ENCODE peak calls at places on chromosome 19, in nine cellular contexts. C is SHP77; P is AG04450; M is left colon; O is frontal cortex; F is fibroblast of the aortic adventitia; V is non-pigmented ciliary epithelial cell; D is mucosa of gallbladder; B is stimulated activated CD8-positive, alpha-beta memory T cell treated with anti-CD3 and anti-CD28 coated beads, Interleukin-7, amount 100 ng/mL, for 1 hour. S is an unnamed sample.

GRCh38 chr19:14383898-14384669 is 2.8 kb downstream of the ADGRE5 start:
- DNase-seq in C (no peak), P (no peak), M (peak; percentile 47), O (peak; percentile 70), F (peak; percentile 44), V (no peak), D (no peak), B (no peak), S (peak; percentile 64)

GRCh38 chr19:51094696-51095279 is 12.1 kb upstream of the KLK14 start:
- DNase-seq in C (peak; percentile 19), P (no peak), M (no peak), O (peak; percentile 50), F (no peak), V (no peak), D (no peak), B (no peak), S (no peak)

GRCh38 chr19:29683009-29683408 is 17.7 kb downstream of the PLEKHF1 start:
- DNase-seq in C (no peak), P (no peak), M (no peak), O (peak; percentile 54), F (no peak), V (no peak), D (no peak), B (no peak), S (no peak)

GRCh38 chr19:1206733-1207301 is 1.2 kb downstream of the STK11 start:
- DNase-seq in C (no peak), P (no peak), M (peak; percentile 64), O (no peak), F (peak; percentile 26), V (no peak), D (peak; percentile 37), B (no peak), S (peak; percentile 55)

GRCh38 chr19:2575734-2576481 is 100.0 kb downstream of the GADD45B start:
- DNase-seq in C (no peak), P (peak; percentile 45), M (no peak), O (peak; percentile 69), F (peak; percentile 95), V (no peak), D (peak; percentile 72), B (no peak), S (peak; percentile 32)

GRCh38 chr19:43688059-43688763 is 18.2 kb upstream of the PLAUR start:
- DNase-seq in C (no peak), P (no peak), M (no peak), O (no peak), F (no peak), V (no peak), D (no peak), B (no peak), S (no peak)

GRCh38 chr19:3987619-3988371 is 2.5 kb upstream of the EEF2 start:
- DNase-seq in C (peak; percentile 82), P (peak; percentile 66), M (peak; percentile 94), O (peak; percentile 79), F (peak; percentile 88), V (no peak), D (peak; percentile 90), B (peak; percentile 69), S (peak; percentile 89)

GRCh38 chr19:19615086-19615485 is 3.4 kb downstream of the PBX4 start:
- DNase-seq in C (no peak), P (no peak), M (no peak), O (no peak), F (no peak), V (no peak), D (no peak), B (no peak), S (no peak)

GRCh38 chr19:18419699-18420460 is 682 bp downstream of the SSBP4 start:
- DNase-seq in C (peak; percentile 31), P (no peak), M (peak; percentile 72), O (no peak), F (no peak), V (no peak), D (no peak), B (no peak), S (peak; percentile 61)

GRCh38 chr19:41226053-41226873 is 7.2 kb downstream of the AXL start:
- DNase-seq in C (no peak), P (peak; percentile 85), M (peak; percentile 70), O (peak; percentile 71), F (peak; percentile 80), V (peak; percentile 52), D (peak; percentile 55), B (no peak), S (peak; percentile 89)

GRCh38 chr19:9528757-9529336 is 9.6 kb downstream of the ZNF426 start:
- DNase-seq in C (no peak), P (no peak), M (no peak), O (no peak), F (peak; percentile 9), V (no peak), D (no peak), B (no peak), S (no peak)

GRCh38 chr19:14118165-14119051 is 846 bp upstream of the PRKACA start:
- DNase-seq in C (peak; percentile 56), P (no peak), M (peak; percentile 62), O (peak; percentile 57), F (peak; percentile 76), V (no peak), D (peak; percentile 76), B (no peak), S (peak; percentile 51)

GRCh38 chr19:55667958-55668357 is 7.1 kb upstream of the EPN1 start:
- DNase-seq in C (no peak), P (no peak), M (no peak), O (no peak), F (no peak), V (no peak), D (peak; percentile 70), B (no peak), S (peak; percentile 93)

GRCh38 chr19:29515706-29516357 is 10.0 kb upstream of the VSTM2B start:
- DNase-seq in C (no peak), P (no peak), M (no peak), O (no peak), F (no peak), V (no peak), D (no peak), B (no peak), S (no peak)

GRCh38 chr19:23699521-23699860 is 12.5 kb upstream of the ZNF675 start:
- DNase-seq in C (no peak), P (no peak), M (no peak), O (no peak), F (no peak), V (no peak), D (no peak), B (no peak), S (no peak)

GRCh38 chr19:862529-863304 is 3.3 kb downstream of the CFD start:
- DNase-seq in C (peak; percentile 37), P (no peak), M (peak; percentile 82), O (peak; percentile 74), F (no peak), V (no peak), D (peak; percentile 56), B (peak; percentile 50), S (peak; percentile 60)

GRCh38 chr19:53808710-53809125 is 15.4 kb downstream of the NLRP12 start:
- DNase-seq in C (peak; percentile 36), P (no peak), M (no peak), O (peak; percentile 43), F (peak; percentile 75), V (no peak), D (no peak), B (no peak), S (no peak)

GRCh38 chr19:8233370-8233769 is 24.2 kb downstream of the CERS4 start:
- DNase-seq in C (no peak), P (no peak), M (no peak), O (no peak), F (no peak), V (peak; percentile 14), D (no peak), B (no peak), S (no peak)

GRCh38 chr19:47153266-47153665 is 22.6 kb downstream of the SAE1 start:
- DNase-seq in C (no peak), P (no peak), M (no peak), O (no peak), F (no peak), V (no peak), D (no peak), B (no peak), S (no peak)

GRCh38 chr19:39156230-39156890 is 30.8 kb downstream of the PAK4 start:
- DNase-seq in C (no peak), P (no peak), M (no peak), O (no peak), F (no peak), V (no peak), D (no peak), B (no peak), S (no peak)

GRCh38 chr19:13850910-13851753 is 25.8 kb upstream of the NANOS3 start:
- DNase-seq in C (peak; percentile 23), P (peak; percentile 88), M (peak; percentile 79), O (peak; percentile 82), F (peak; percentile 94), V (no peak), D (peak; percentile 86), B (no peak), S (peak; percentile 83)

GRCh38 chr19:36267061-36267845 is 52.3 kb downstream of the ZNF146 start:
- DNase-seq in C (no peak), P (no peak), M (no peak), O (no peak), F (no peak), V (no peak), D (no peak), B (no peak), S (no peak)

GRCh38 chr19:16366056-16366432 is 41.4 kb downstream of the KLF2 start:
- DNase-seq in C (no peak), P (no peak), M (no peak), O (no peak), F (no peak), V (no peak), D (no peak), B (no peak), S (no peak)

GRCh38 chr19:752652-753517 is 2.0 kb downstream of the MISP start:
- DNase-seq in C (peak; percentile 93), P (peak; percentile 69), M (peak; percentile 87), O (peak; percentile 57), F (peak; percentile 83), V (no peak), D (peak; percentile 77), B (no peak), S (peak; percentile 97)

GRCh38 chr19:4379383-4380253 is 20.7 kb downstream of the SH3GL1 start:
- DNase-seq in C (peak; percentile 13), P (no peak), M (no peak), O (no peak), F (no peak), V (no peak), D (peak; percentile 68), B (no peak), S (peak; percentile 84)

GRCh38 chr19:4474504-4475136 is 2.5 kb downstream of the HDGFL2 start:
- DNase-seq in C (peak; percentile 75), P (no peak), M (no peak), O (peak; percentile 72), F (peak; percentile 54), V (no peak), D (no peak), B (no peak), S (no peak)

GRCh38 chr19:58394821-58395219 is 636 bp upstream of the RNF225 start:
- DNase-seq in C (no peak), P (no peak), M (no peak), O (no peak), F (no peak), V (no peak), D (no peak), B (no peak), S (no peak)

GRCh38 chr19:6234527-6234926 is 45.2 kb downstream of the MLLT1 start:
- DNase-seq in C (no peak), P (no peak), M (no peak), O (no peak), F (no peak), V (no peak), D (no peak), B (no peak), S (no peak)

GRCh38 chr19:7815325-7815724 is 14.7 kb upstream of the EVI5L start:
- DNase-seq in C (no peak), P (no peak), M (no peak), O (no peak), F (no peak), V (no peak), D (no peak), B (no peak), S (no peak)

GRCh38 chr19:31985001-31985605 is 360.3 kb upstream of the ZNF507 start:
- DNase-seq in C (no peak), P (no peak), M (no peak), O (no peak), F (no peak), V (no peak), D (no peak), B (no peak), S (no peak)

GRCh38 chr19:17323274-17323972 is 11.2 kb downstream of the ANO8 start:
- DNase-seq in C (no peak), P (no peak), M (no peak), O (no peak), F (no peak), V (no peak), D (no peak), B (no peak), S (no peak)

S was measured in small intestine.